ENCODE peak calls at places on chromosomes 16 and 17, in eight cellular contexts. M, R, H, Y, O, V, W and B are unnamed samples.

GRCh38 chr17:79444226-79444625 is 166.6 kb downstream of the RBFOX3 start:
- DNase-seq in M (no peak), R (no peak), H (no peak), Y (no peak), O (no peak), V (no peak), W (no peak), B (no peak)

GRCh38 chr17:75633484-75634375 is 496 bp downstream of the SMIM5 start:
- DNase-seq in M (peak; percentile 96), R (peak; percentile 98), H (peak; percentile 91), Y (peak; percentile 89), O (peak; percentile 81), V (peak; percentile 72), W (peak; percentile 95), B (peak; percentile 88)

GRCh38 chr17:7354262-7354781 is 634 bp upstream of the TMEM95 start:
- DNase-seq in M (peak; percentile 87), R (peak; percentile 53), H (peak; percentile 48), Y (peak; percentile 36), O (no peak), V (no peak), W (peak; percentile 75), B (no peak)

GRCh38 chr17:73693016-73693545 is 48.8 kb upstream of the SDK2 start:
- DNase-seq in M (no peak), R (no peak), H (no peak), Y (no peak), O (no peak), V (no peak), W (no peak), B (no peak)

GRCh38 chr17:73292031-73292531 is 19.7 kb downstream of the CDC42EP4 start:
- DNase-seq in M (peak; percentile 83), R (peak; percentile 95), H (no peak), Y (peak; percentile 82), O (peak; percentile 11), V (no peak), W (no peak), B (no peak)

GRCh38 chr16:50644730-50645129 is 36.4 kb downstream of the SNX20 start:
- DNase-seq in M (peak; percentile 39), R (peak; percentile 33), H (peak; percentile 56), Y (no peak), O (peak; percentile 61), V (peak; percentile 20), W (peak; percentile 49), B (no peak)

GRCh38 chr16:19304670-19305240 is 19.2 kb downstream of the CLEC19A start:
- DNase-seq in M (no peak), R (peak; percentile 21), H (no peak), Y (no peak), O (no peak), V (no peak), W (no peak), B (no peak)

GRCh38 chr17:5430413-5430999 is 8.4 kb downstream of the C1QBP start:
- DNase-seq in M (no peak), R (no peak), H (no peak), Y (no peak), O (no peak), V (no peak), W (no peak), B (no peak)

GRCh38 chr17:17570798-17571716 is 20.5 kb downstream of the PEMT start:
- DNase-seq in M (no peak), R (no peak), H (no peak), Y (no peak), O (no peak), V (no peak), W (peak; percentile 47), B (no peak)

GRCh38 chr17:7225711-7226331 is 6.1 kb downstream of the ACADVL start:
- DNase-seq in M (no peak), R (no peak), H (no peak), Y (no peak), O (no peak), V (no peak), W (no peak), B (no peak)

GRCh38 chr17:82226809-82227628 is 1.8 kb upstream of the SLC16A3 start:
- DNase-seq in M (no peak), R (no peak), H (no peak), Y (no peak), O (no peak), V (no peak), W (no peak), B (no peak)

GRCh38 chr16:760498-761343 is at the start of gene MSLN:
- DNase-seq in M (no peak), R (peak; percentile 72), H (no peak), Y (peak; percentile 51), O (no peak), V (no peak), W (no peak), B (no peak)

GRCh38 chr16:2860826-2861567 is 3.0 kb upstream of the PRSS22 start:
- DNase-seq in M (peak; percentile 47), R (peak; percentile 80), H (no peak), Y (no peak), O (no peak), V (no peak), W (peak; percentile 27), B (no peak)

GRCh38 chr16:54510619-54511018 is 224.0 kb upstream of the IRX3 start:
- DNase-seq in M (no peak), R (no peak), H (no peak), Y (no peak), O (no peak), V (no peak), W (no peak), B (no peak)

GRCh38 chr17:28131592-28131991 is 89.1 kb downstream of the NLK start:
- DNase-seq in M (no peak), R (no peak), H (no peak), Y (no peak), O (no peak), V (no peak), W (no peak), B (no peak)

GRCh38 chr17:72456026-72456569 is 335.3 kb downstream of the SOX9 start:
- DNase-seq in M (peak; percentile 79), R (peak; percentile 82), H (no peak), Y (peak; percentile 98), O (no peak), V (no peak), W (peak; percentile 70), B (no peak)

GRCh38 chr16:88285514-88285822 is 97.3 kb upstream of the ZNF469 start:
- DNase-seq in M (no peak), R (no peak), H (no peak), Y (no peak), O (no peak), V (no peak), W (no peak), B (no peak)

GRCh38 chr17:76276069-76276431 is 10.9 kb downstream of the UBALD2 start:
- DNase-seq in M (no peak), R (no peak), H (no peak), Y (no peak), O (peak; percentile 42), V (no peak), W (no peak), B (no peak)

GRCh38 chr16:54932737-54933254 is 2.1 kb downstream of the IRX5 start:
- DNase-seq in M (peak; percentile 59), R (no peak), H (no peak), Y (no peak), O (no peak), V (no peak), W (no peak), B (no peak)

GRCh38 chr16:67164599-67165061 is at the start of gene HSF4:
- DNase-seq in M (peak; percentile 78), R (no peak), H (no peak), Y (no peak), O (peak; percentile 81), V (peak; percentile 78), W (peak; percentile 59), B (no peak)

GRCh38 chr17:29292992-29293889 is 707 bp downstream of the NUFIP2 start:
- DNase-seq in M (peak; percentile 84), R (peak; percentile 27), H (peak; percentile 87), Y (peak; percentile 41), O (peak; percentile 67), V (peak; percentile 44), W (peak; percentile 83), B (peak; percentile 76)

GRCh38 chr17:68489919-68490318 is 22.3 kb upstream of the PRKAR1A start:
- DNase-seq in M (no peak), R (no peak), H (no peak), Y (no peak), O (no peak), V (no peak), W (no peak), B (no peak)

GRCh38 chr16:1413684-1414531 is 596 bp downstream of the UNKL start:
- DNase-seq in M (peak; percentile 74), R (peak; percentile 41), H (peak; percentile 85), Y (no peak), O (peak; percentile 89), V (peak; percentile 70), W (peak; percentile 80), B (peak; percentile 81)

DNA sequence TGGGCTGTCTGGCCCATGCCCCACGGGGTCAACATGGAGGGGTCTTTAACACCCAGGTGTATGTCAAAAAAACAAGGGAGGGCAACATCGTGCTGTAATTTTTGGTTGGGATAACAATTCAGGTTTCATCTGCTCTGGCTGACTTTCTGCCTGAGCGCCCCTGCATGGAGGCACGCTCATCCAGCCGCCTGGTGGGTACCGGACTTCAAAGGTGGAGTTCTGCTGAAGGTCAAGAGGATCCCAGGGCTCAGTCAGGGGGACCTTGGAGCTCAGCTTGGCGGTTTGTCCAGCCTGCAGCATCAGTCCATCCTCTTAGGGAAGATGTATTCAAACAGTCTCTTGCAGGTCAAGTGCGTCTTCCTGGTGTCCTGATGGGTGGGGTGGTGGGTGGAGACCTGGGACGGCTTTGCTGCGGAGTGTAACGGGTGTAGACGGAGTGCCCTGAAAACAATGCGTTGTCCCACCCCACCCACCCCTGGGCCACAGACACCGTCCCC is 5.4 kb upstream of the SGF29 start:
- DNase-seq in M (no peak), R (no peak), H (no peak), Y (no peak), O (no peak), V (no peak), W (no peak), B (no peak)
- H3K9me2 ChIP-seq in M (no peaks in the 10 kb centered on the region), R (no peaks in the 10 kb centered on the region), H (no peaks in the 10 kb centered on the region), Y (no peaks in the 10 kb centered on the region), O (no peaks in the 10 kb centered on the region), V (no peaks in the 10 kb centered on the region), W (no peaks in the 10 kb centered on the region), B (no peaks in the 10 kb centered on the region)

DNA sequence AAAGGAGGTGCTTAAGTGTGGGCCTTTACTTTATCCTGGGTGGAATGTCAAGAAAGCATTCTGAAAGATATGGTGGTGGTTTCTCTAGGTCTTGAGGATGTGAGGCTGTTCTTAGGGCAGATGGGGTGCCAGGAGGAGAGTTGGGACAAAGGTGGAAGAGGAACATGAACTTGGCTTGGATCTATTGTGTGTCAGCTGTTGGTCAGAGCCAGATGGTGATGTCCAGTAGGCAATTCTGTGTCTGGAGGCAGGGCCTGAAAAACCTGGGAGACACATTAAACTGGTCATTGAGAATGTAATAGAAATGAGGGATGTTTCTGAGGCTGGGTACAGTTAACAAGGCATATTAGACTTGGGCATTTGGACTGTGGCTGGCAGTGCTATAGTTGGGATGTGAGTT is 32.6 kb upstream of the RGS9 start:
- DNase-seq in M (no peak), R (no peak), H (no peak), Y (no peak), O (no peak), V (no peak), W (no peak), B (no peak)
- H3K4me2 ChIP-seq in M (no peak overlapping the region), R (peak overlapping the region; percentile 44), H (no peak overlapping the region), Y (peak overlapping the region; percentile 43), O (no peak overlapping the region), V (no peak overlapping the region), W (no peak overlapping the region), B (no peak overlapping the region)

GRCh38 chr17:9672691-9673090 is 27.4 kb downstream of the USP43 start:
- DNase-seq in M (no peak), R (no peak), H (no peak), Y (no peak), O (no peak), V (no peak), W (no peak), B (no peak)
- H3K9me2 ChIP-seq in M (no peaks in the 10 kb centered on the region), R (no peaks in the 10 kb centered on the region), H (no peaks in the 10 kb centered on the region), Y (no peaks in the 10 kb centered on the region), O (no peaks in the 10 kb centered on the region), V (no peaks in the 10 kb centered on the region), W (no peaks in the 10 kb centered on the region), B (no peaks in the 10 kb centered on the region)

GRCh38 chr17:65750678-65751077 is 189.2 kb upstream of the AXIN2 start:
- DNase-seq in M (peak; percentile 91), R (peak; percentile 99), H (no peak), Y (peak; percentile 89), O (peak; percentile 75), V (peak; percentile 92), W (peak; percentile 64), B (peak; percentile 1)
- H3K4me2 ChIP-seq in M (peak overlapping the region; percentile 36), R (peak overlapping the region; percentile 38), H (no peak overlapping the region), Y (peak overlapping the region; percentile 41), O (peak overlapping the region; percentile 22), V (peak overlapping the region; percentile 45), W (no peak overlapping the region), B (no peak overlapping the region)